ENCODE peak calls at places on chromosomes 6 and 20, in eight cellular contexts. M, T, F, D, E, L, G and H are unnamed samples.

GRCh38 chr6:89286516-89286915 is 28.6 kb downstream of the GABRR2 start:
- DNase-seq in M (no peak), T (no peak), F (no peak), D (no peak), E (no peak), L (no peak), G (no peak), H (no peak)

GRCh38 chr6:47097092-47097945 is 55.2 kb upstream of the ADGRF1 start:
- DNase-seq in M (peak), T (peak), F (peak), D (peak), E (peak), L (no peak), G (peak), H (no peak)

GRCh38 chr6:141254336-141254735 is 878.4 kb upstream of the GJE1 start:
- DNase-seq in M (no peak), T (no peak), F (no peak), D (no peak), E (no peak), L (no peak), G (no peak), H (no peak)

GRCh38 chr20:62156592-62157386 is 13.2 kb downstream of the SS18L1 start:
- DNase-seq in M (peak), T (no peak), F (no peak), D (peak), E (peak), L (peak), G (peak), H (peak)

GRCh38 chr20:34045294-34045693 is 51.6 kb downstream of the RALY start:
- DNase-seq in M (no peak), T (peak), F (no peak), D (no peak), E (no peak), L (no peak), G (no peak), H (no peak)

GRCh38 chr20:14712302-14712739 is 374.9 kb upstream of the FLRT3 start:
- DNase-seq in M (no peak), T (no peak), F (peak), D (no peak), E (no peak), L (no peak), G (no peak), H (no peak)

GRCh38 chr6:89939144-89939543 is 44.9 kb downstream of the GJA10 start:
- DNase-seq in M (no peak), T (no peak), F (no peak), D (no peak), E (no peak), L (no peak), G (no peak), H (no peak)

GRCh38 chr6:125913864-125914351 is 42.7 kb upstream of the HINT3 start:
- DNase-seq in M (no peak), T (no peak), F (peak), D (no peak), E (no peak), L (no peak), G (no peak), H (no peak)

GRCh38 chr6:130178692-130179091 is 44.1 kb downstream of the SAMD3 start:
- DNase-seq in M (no peak), T (no peak), F (peak), D (no peak), E (no peak), L (no peak), G (no peak), H (no peak)

GRCh38 chr6:151058021-151058733 is 181.6 kb upstream of the AKAP12 start:
- DNase-seq in M (no peak), T (no peak), F (no peak), D (no peak), E (no peak), L (no peak), G (no peak), H (no peak)

GRCh38 chr20:33521461-33521860 is 31.6 kb downstream of the CBFA2T2 start:
- DNase-seq in M (peak), T (peak), F (no peak), D (no peak), E (no peak), L (no peak), G (no peak), H (no peak)

GRCh38 chr6:105363100-105363754 is 39.7 kb downstream of the PREP start:
- DNase-seq in M (peak), T (peak), F (peak), D (no peak), E (no peak), L (no peak), G (peak), H (no peak)

GRCh38 chr6:26553739-26554668 is 15.8 kb downstream of the HMGN4 start:
- DNase-seq in M (peak), T (peak), F (peak), D (no peak), E (peak), L (peak), G (peak), H (peak)

GRCh38 chr6:73983367-73983766 is 287.4 kb downstream of the CD109 start:
- DNase-seq in M (no peak), T (no peak), F (peak), D (no peak), E (no peak), L (no peak), G (no peak), H (no peak)

GRCh38 chr20:20741067-20742045 is 28.9 kb upstream of the RALGAPA2 start:
- DNase-seq in M (no peak), T (peak), F (no peak), D (no peak), E (no peak), L (no peak), G (no peak), H (no peak)